ENCODE peak calls at places on chromosomes 3 and 15, in eight cellular contexts. X is lower lobe of right lung; V is thyroid gland; F is heart left ventricle; L is colonic mucosa; R is astrocyte of the spinal cord; C is CD4-positive, alpha-beta T cell; A is SK-N-SH. Y is an unnamed sample.

GRCh38 chr3:115322901-115323300 is 175.8 kb upstream of the ZBTB20 start:
- DNase-seq in V (no peak), L (no peak), R (no peak), F (no peak), X (no peak), A (no peak), C (no peak), Y (no peak)

GRCh38 chr3:127083778-127084355 is 101.0 kb downstream of the PLXNA1 start:
- DNase-seq in X (peak; percentile 28), F (peak; percentile 51), A (no peak), V (no peak), R (no peak), C (no peak), L (no peak), Y (no peak)

GRCh38 chr15:76185716-76186115 is 125.6 kb downstream of the ETFA start:
- DNase-seq in X (no peak), L (peak; percentile 42), F (no peak), A (no peak), C (no peak), V (no peak), R (peak; percentile 71), Y (no peak)

GRCh38 chr15:98440917-98441316 is 207.4 kb upstream of the IGF1R start:
- DNase-seq in X (no peak), C (no peak), A (no peak), R (no peak), V (no peak), L (no peak), F (no peak), Y (no peak)

GRCh38 chr3:45087155-45087554 is 59.0 kb downstream of the CDCP1 start:
- DNase-seq in F (no peak), V (no peak), X (no peak), R (no peak), C (no peak), L (no peak), A (no peak), Y (no peak)

GRCh38 chr3:6739288-6739687 is 121.6 kb upstream of the GRM7 start:
- DNase-seq in R (no peak), L (no peak), F (no peak), V (no peak), A (no peak), X (no peak), C (no peak), Y (no peak)

GRCh38 chr3:29283739-29284138 is 2.9 kb downstream of the RBMS3 start:
- DNase-seq in L (no peak), V (no peak), F (no peak), A (no peak), C (no peak), R (no peak), X (no peak), Y (no peak)

GRCh38 chr15:100707229-100707628 is 104.8 kb downstream of the ASB7 start:
- DNase-seq in X (no peak), L (no peak), A (no peak), F (no peak), C (no peak), R (no peak), V (no peak), Y (no peak)

GRCh38 chr15:98422086-98422478 is 226.3 kb upstream of the IGF1R start:
- DNase-seq in R (no peak), X (no peak), V (no peak), L (no peak), C (no peak), A (no peak), F (no peak), Y (no peak)

GRCh38 chr3:140151321-140151720 is 216.3 kb downstream of the CLSTN2 start:
- DNase-seq in L (no peak), R (no peak), V (no peak), X (no peak), F (no peak), A (no peak), C (no peak), Y (no peak)

GRCh38 chr3:16071246-16071645 is 103.2 kb upstream of the GALNT15 start:
- DNase-seq in L (no peak), V (no peak), F (no peak), A (no peak), R (no peak), X (no peak), C (no peak), Y (no peak)

GRCh38 chr3:30315452-30315851 is 290.9 kb upstream of the TGFBR2 start:
- DNase-seq in F (no peak), A (no peak), L (no peak), C (no peak), X (no peak), R (no peak), V (no peak), Y (no peak)

GRCh38 chr3:64454179-64454578 is 228.9 kb upstream of the PRICKLE2 start:
- DNase-seq in L (no peak), C (no peak), A (no peak), F (no peak), R (peak; percentile 77), X (no peak), V (no peak), Y (no peak)

GRCh38 chr3:113912551-113913246 is 35.1 kb upstream of the ZDHHC23 start:
- DNase-seq in V (peak; percentile 34), R (peak; percentile 80), F (no peak), A (peak; percentile 40), L (peak; percentile 47), C (no peak), X (no peak), Y (no peak)

GRCh38 chr3:86961297-86961696 is 29.7 kb downstream of the VGLL3 start:
- DNase-seq in F (no peak), A (no peak), X (no peak), L (no peak), V (no peak), R (no peak), C (no peak), Y (no peak)

GRCh38 chr15:60423540-60423939 is 25.8 kb upstream of the ANXA2 start:
- DNase-seq in A (no peak), V (peak; percentile 38), X (no peak), R (peak; percentile 94), L (no peak), C (no peak), F (no peak), Y (no peak)

GRCh38 chr3:140439527-140439926 is 238.3 kb upstream of the TRIM42 start:
- DNase-seq in C (no peak), L (no peak), R (no peak), V (no peak), A (no peak), X (no peak), F (no peak), Y (no peak)

GRCh38 chr15:63600646-63601025 is 3.4 kb downstream of the FBXL22 start:
- DNase-seq in R (peak; percentile 92), V (peak; percentile 94), A (peak; percentile 94), F (peak; percentile 95), X (peak; percentile 95), C (peak; percentile 89), L (peak; percentile 84), Y (peak; percentile 90)

GRCh38 chr15:38424101-38424552 is 29.8 kb upstream of the FAM98B start:
- DNase-seq in L (no peak), V (no peak), R (no peak), F (no peak), X (no peak), C (no peak), A (no peak), Y (no peak)

GRCh38 chr3:114418724-114419543 is 125.1 kb downstream of the TIGIT start:
- DNase-seq in R (peak; percentile 84), V (no peak), C (no peak), A (peak; percentile 48), L (no peak), X (no peak), F (no peak), Y (no peak)

GRCh38 chr3:50156991-50157493 is 1.9 kb downstream of the SEMA3F start:
- DNase-seq in X (no peak), L (peak; percentile 85), V (peak; percentile 77), A (no peak), R (no peak), F (no peak), C (no peak), Y (no peak)

GRCh38 chr3:126022741-126023359 is 53.9 kb downstream of the ROPN1B start:
- DNase-seq in R (no peak), F (no peak), L (no peak), C (no peak), V (no peak), X (no peak), A (no peak), Y (no peak)
- TF ChIP-seq CTCF in R (no peak), F (no peak), L (no peak), C (no peak), V (no peak), X (no peak), A (no peak), Y (no peak)

GRCh38 chr3:193314161-193314560 is 64.4 kb downstream of the ATP13A5 start:
- DNase-seq in X (no peak), A (peak; percentile 2), C (no peak), V (no peak), L (no peak), R (no peak), F (no peak), Y (no peak)
- TF ChIP-seq CTCF in X (no peak), A (peak; percentile 44), C (no peak), V (no peak), L (no peak), R (no peak), F (no peak), Y (no peak)

GRCh38 chr3:177893321-177893720 is 642.9 kb upstream of the KCNMB2 start:
- DNase-seq in V (no peak), A (no peak), X (no peak), F (no peak), R (no peak), C (no peak), L (no peak), Y (no peak)
- TF ChIP-seq CTCF in V (no peak), A (no peak), X (peak; percentile 37), F (peak; percentile 18), R (peak; percentile 22), C (no peak), L (no peak), Y (no peak)

GRCh38 chr15:89475688-89476087 is 20.7 kb downstream of the RHCG start:
- DNase-seq in L (no peak), C (no peak), A (no peak), X (no peak), R (no peak), V (no peak), F (no peak), Y (no peak)

GRCh38 chr15:89469331-89470107 is 26.9 kb downstream of the RHCG start:
- DNase-seq in L (no peak), V (no peak), C (no peak), X (no peak), F (no peak), A (no peak), R (no peak), Y (no peak)

GRCh38 chr15:89477411-89478242 is 18.8 kb downstream of the RHCG start:
- DNase-seq in F (no peak), X (no peak), R (no peak), C (no peak), A (no peak), L (no peak), V (no peak), Y (no peak)

DNA sequence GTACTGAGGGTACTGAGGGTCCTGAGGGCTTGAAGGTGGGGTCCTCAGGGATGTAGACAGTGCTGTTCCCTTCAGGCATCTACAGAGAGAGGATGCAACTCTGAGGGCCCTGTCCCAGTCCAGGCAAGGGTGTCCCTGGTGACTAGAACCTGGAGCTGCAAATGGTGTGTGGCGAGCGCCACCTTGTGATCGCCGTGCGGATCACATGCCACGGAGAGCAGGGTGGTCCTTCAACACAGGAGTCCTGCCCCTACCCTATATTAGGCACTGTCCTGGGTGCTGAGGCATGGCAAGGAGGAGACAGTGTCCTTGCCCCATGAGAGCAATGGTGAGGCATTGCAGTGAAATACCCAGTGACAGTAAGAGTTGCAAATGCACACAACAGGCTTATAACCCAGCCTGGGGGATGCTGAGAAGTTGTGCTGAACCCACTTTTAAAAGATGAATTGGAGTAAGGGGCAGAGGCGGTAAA is 23.6 kb downstream of the RHCG start:
- DNase-seq in V (no peak), R (peak; percentile 37), F (no peak), X (no peak), L (peak; percentile 44), A (peak; percentile 91), C (no peak), Y (peak; percentile 62)
- TF ChIP-seq CTCF in V (no peak), R (peak; percentile 78), F (peak; percentile 44), X (peak; percentile 54), L (peak; percentile 58), A (peak; percentile 85), C (peak; percentile 19), Y (no peak)